ENCODE peak calls at places on chromosomes 5 and 9, in ten cellular contexts. P, M, Q, H, T, A, J, L, O and Y are unnamed samples.

GRCh38 chr5:128537306-128537998 is 593 bp downstream of the FBN2 start:
- DNase-seq in H (peak), T (no peak), J (peak), O (no peak), M (no peak), L (no peak), P (peak), Q (no peak), A (no peak), Y (peak)

GRCh38 chr5:153964201-153965101 is 74.3 kb downstream of the FAM114A2 start:
- DNase-seq in L (no peak), M (no peak), T (no peak), J (no peak), A (no peak), Q (no peak), O (no peak), P (no peak), H (no peak), Y (no peak)

GRCh38 chr5:42720242-42720641 is 36.4 kb upstream of the CCDC152 start:
- DNase-seq in O (no peak), M (no peak), J (no peak), H (no peak), A (no peak), T (no peak), L (no peak), Q (no peak), P (no peak), Y (no peak)

GRCh38 chr5:16916262-16916878 is 19.7 kb downstream of the MYO10 start:
- DNase-seq in A (no peak), H (peak), P (no peak), M (peak), T (no peak), L (peak), J (peak), O (no peak), Q (no peak), Y (no peak)

GRCh38 chr5:14400085-14400484 is 181.5 kb upstream of the OTULINL start:
- DNase-seq in J (peak), A (no peak), H (peak), L (no peak), O (no peak), P (no peak), Q (no peak), T (no peak), M (no peak), Y (no peak)

GRCh38 chr5:153523831-153524230 is 33.4 kb downstream of the GRIA1 start:
- DNase-seq in T (no peak), O (no peak), Q (no peak), M (no peak), P (no peak), L (peak), H (peak), J (peak), A (no peak), Y (peak)

GRCh38 chr9:14542071-14542470 is 151.2 kb downstream of the ZDHHC21 start:
- DNase-seq in H (no peak), J (no peak), Q (no peak), A (no peak), P (no peak), O (no peak), L (no peak), M (no peak), T (peak), Y (no peak)

GRCh38 chr5:90479611-90480385 is 5.1 kb downstream of the POLR3G start:
- DNase-seq in O (no peak), P (no peak), T (no peak), A (no peak), H (no peak), Q (no peak), J (peak), L (no peak), M (no peak), Y (no peak)

GRCh38 chr9:17003576-17004240 is 131.1 kb upstream of the CNTLN start:
- DNase-seq in Q (no peak), P (no peak), T (no peak), O (no peak), J (peak), A (no peak), H (no peak), M (no peak), L (no peak), Y (no peak)

GRCh38 chr5:150804388-150804787 is 25.8 kb downstream of the SMIM3 start:
- DNase-seq in H (no peak), L (no peak), Q (no peak), T (no peak), A (no peak), O (no peak), J (no peak), P (no peak), M (no peak), Y (no peak)

GRCh38 chr9:95074632-95075269 is 242.8 kb downstream of the FANCC start:
- DNase-seq in T (no peak), O (no peak), Q (no peak), A (no peak), P (no peak), L (no peak), M (no peak), H (no peak), J (no peak), Y (no peak)

GRCh38 chr5:149667084-149667826 is 62.9 kb upstream of the PPARGC1B start:
- DNase-seq in T (no peak), Q (no peak), O (peak), J (peak), M (peak), L (no peak), H (peak), P (peak), A (peak), Y (peak)

GRCh38 chr5:109956884-109957283 is 267.2 kb downstream of the MAN2A1 start:
- DNase-seq in A (no peak), L (no peak), P (no peak), O (no peak), M (no peak), T (no peak), H (peak), Q (no peak), J (no peak), Y (no peak)

GRCh38 chr5:72325566-72326297 is 5.6 kb downstream of the PTCD2 start:
- DNase-seq in O (no peak), P (no peak), L (no peak), T (no peak), J (peak), M (no peak), H (no peak), A (no peak), Q (no peak), Y (no peak)

GRCh38 chr5:79956173-79956670 is 34.8 kb downstream of the MTX3 start:
- DNase-seq in T (no peak), Q (no peak), J (peak), P (peak), A (no peak), L (no peak), O (no peak), M (no peak), H (no peak), Y (no peak)

GRCh38 chr5:157269165-157269671 is 3.3 kb downstream of the CYFIP2 start:
- DNase-seq in A (no peak), P (peak), Q (no peak), H (no peak), T (no peak), L (no peak), O (peak), M (no peak), J (no peak), Y (no peak)

GRCh38 chr5:9765421-9765820 is 135.3 kb upstream of the TAS2R1 start:
- DNase-seq in Q (no peak), O (no peak), H (no peak), J (peak), P (no peak), A (no peak), L (no peak), T (no peak), M (no peak), Y (no peak)

GRCh38 chr9:131439224-131439623 is 45.3 kb downstream of the PRRC2B start:
- DNase-seq in O (no peak), Q (no peak), M (no peak), L (no peak), J (no peak), T (no peak), A (no peak), P (no peak), H (no peak), Y (no peak)

GRCh38 chr5:72503888-72504491 is 3.2 kb downstream of the ZNF366 start:
- DNase-seq in Q (no peak), A (no peak), P (no peak), T (no peak), M (no peak), H (peak), J (peak), L (no peak), O (no peak), Y (no peak)

GRCh38 chr5:143693691-143694252 is 118.2 kb upstream of the HMHB1 start:
- DNase-seq in Q (no peak), J (no peak), O (no peak), H (peak), T (no peak), P (no peak), M (no peak), L (no peak), A (no peak), Y (no peak)

GRCh38 chr5:109558364-109558763 is 131.4 kb upstream of the MAN2A1 start:
- DNase-seq in A (no peak), P (no peak), L (no peak), T (no peak), Q (no peak), J (no peak), H (no peak), M (no peak), O (no peak), Y (no peak)

GRCh38 chr9:95733687-95734659 is 141.5 kb upstream of the ERCC6L2 start:
- DNase-seq in J (no peak), L (no peak), A (no peak), Q (no peak), O (no peak), P (no peak), T (no peak), M (no peak), H (no peak), Y (no peak)

GRCh38 chr5:81370912-81371311 is 23.0 kb downstream of the ACOT12 start:
- DNase-seq in J (no peak), M (no peak), T (no peak), H (no peak), A (no peak), L (no peak), P (no peak), O (no peak), Q (no peak), Y (no peak)

GRCh38 chr9:133237271-133237731 is 28.3 kb upstream of the OBP2B start:
- DNase-seq in J (no peak), A (no peak), T (no peak), O (no peak), Q (no peak), M (no peak), P (no peak), H (peak), L (peak), Y (no peak)

GRCh38 chr5:10331341-10331796 is 22.1 kb upstream of the MARCHF6 start:
- DNase-seq in L (no peak), P (no peak), H (no peak), J (peak), M (peak), T (peak), Q (no peak), O (no peak), A (no peak), Y (peak)

GRCh38 chr9:13628526-13628925 is 349.0 kb upstream of the MPDZ start:
- DNase-seq in O (no peak), J (no peak), Q (no peak), M (no peak), A (no peak), P (no peak), L (no peak), H (no peak), T (no peak), Y (no peak)

GRCh38 chr9:130847306-130848217 is 12.5 kb downstream of the ABL1 start:
- DNase-seq in O (no peak), J (peak), P (peak), T (no peak), Q (no peak), A (no peak), H (peak), L (peak), M (no peak), Y (peak)

GRCh38 chr9:103397868-103398600 is 402.9 kb downstream of the CYLC2 start:
- DNase-seq in H (no peak), P (peak), A (peak), Q (no peak), M (peak), L (no peak), O (peak), J (no peak), T (peak), Y (peak)

GRCh38 chr5:68843600-68844342 is 250.0 kb upstream of the SLC30A5 start:
- DNase-seq in A (no peak), J (no peak), L (no peak), P (no peak), H (no peak), Q (no peak), O (no peak), T (no peak), M (no peak), Y (no peak)